ENCODE peak calls at places on chromosomes 2 and 18, in nine cellular contexts. G is A549, V is transverse colon, P is tibial nerve, K is heart left ventricle, N is Peyer's patch, L is prostate gland, W is ovary, I is K562. Y is an unnamed sample. For H3K4me1, the result is how much of the 10 kb centered on the place peaks cover.

GRCh38 chr2:130366720-130367119 is 10.9 kb downstream of the PTPN18 start:
- DNase-seq in G (no peak), V (no peak), P (no peak), K (no peak), N (no peak), L (no peak), W (no peak), I (no peak), Y (no peak)

GRCh38 chr2:214577769-214578168 is 166.9 kb downstream of the VWC2L start:
- DNase-seq in G (no peak), V (no peak), P (no peak), K (no peak), N (no peak), L (no peak), W (no peak), I (no peak), Y (no peak)

GRCh38 chr2:137357641-137358040 is 592.3 kb downstream of the THSD7B start:
- DNase-seq in G (no peak), V (no peak), P (no peak), K (no peak), N (no peak), L (no peak), W (no peak), I (no peak), Y (no peak)

GRCh38 chr18:9065864-9066263 is 36.6 kb upstream of the NDUFV2 start:
- DNase-seq in G (no peak), V (no peak), P (no peak), K (no peak), N (no peak), L (no peak), W (no peak), I (no peak), Y (no peak)

GRCh38 chr2:138760693-138761092 is 19.5 kb downstream of the NXPH2 start:
- DNase-seq in G (no peak), V (no peak), P (no peak), K (no peak), N (no peak), L (no peak), W (no peak), I (no peak), Y (no peak)

GRCh38 chr2:126902152-126902835 is 3.6 kb downstream of the TEX51 start:
- DNase-seq in G (no peak), V (no peak), P (no peak), K (no peak), N (peak), L (no peak), W (no peak), I (no peak), Y (no peak)

GRCh38 chr18:13407484-13407883 is 188.9 kb downstream of the LDLRAD4 start:
- DNase-seq in G (no peak), V (no peak), P (no peak), K (no peak), N (no peak), L (no peak), W (no peak), I (no peak), Y (no peak)

GRCh38 chr2:224937887-224938286 is 104.4 kb downstream of the DOCK10 start:
- DNase-seq in G (no peak), V (no peak), P (no peak), K (no peak), N (no peak), L (no peak), W (no peak), I (no peak), Y (no peak)

GRCh38 chr2:88024509-88024908 is 8.2 kb upstream of the RNU2-63P start:
- DNase-seq in G (no peak), V (no peak), P (no peak), K (no peak), N (no peak), L (no peak), W (no peak), I (no peak), Y (no peak)

GRCh38 chr2:222819722-222820333 is 41.0 kb upstream of the ACSL3 start:
- DNase-seq in G (no peak), V (no peak), P (no peak), K (no peak), N (no peak), L (no peak), W (no peak), I (no peak), Y (no peak)

GRCh38 chr2:176581557-176582150 is 312.4 kb downstream of the MTX2 start:
- DNase-seq in G (no peak), V (no peak), P (no peak), K (no peak), N (no peak), L (no peak), W (no peak), I (no peak), Y (no peak)

GRCh38 chr2:127626175-127626574 is 19.8 kb upstream of the GPR17 start:
- DNase-seq in G (no peak), V (peak), P (no peak), K (peak), N (peak), L (no peak), W (no peak), I (no peak), Y (no peak)

GRCh38 chr2:2180446-2180845 is 150.6 kb downstream of the MYT1L start:
- DNase-seq in G (no peak), V (no peak), P (no peak), K (no peak), N (no peak), L (no peak), W (no peak), I (no peak), Y (no peak)

GRCh38 chr2:188599140-188599539 is 307.5 kb downstream of the GULP1 start:
- DNase-seq in G (peak), V (no peak), P (no peak), K (no peak), N (no peak), L (no peak), W (no peak), I (no peak), Y (no peak)

GRCh38 chr18:79791141-79791972 is 6.4 kb upstream of the KCNG2 start:
- DNase-seq in G (peak), V (peak), P (peak), K (peak), N (no peak), L (peak), W (peak), I (no peak), Y (no peak)

GRCh38 chr18:71239111-71239624 is 950.3 kb downstream of the SOCS6 start:
- DNase-seq in G (no peak), V (no peak), P (no peak), K (no peak), N (no peak), L (no peak), W (no peak), I (no peak), Y (no peak)

GRCh38 chr2:17257194-17257909 is 260.9 kb downstream of the RAD51AP2 start:
- DNase-seq in G (no peak), V (no peak), P (no peak), K (no peak), N (no peak), L (no peak), W (no peak), I (no peak), Y (no peak)

GRCh38 chr2:24863636-24864035 is 56.4 kb downstream of the ADCY3 start:
- DNase-seq in G (no peak), V (no peak), P (no peak), K (no peak), N (no peak), L (no peak), W (no peak), I (no peak), Y (no peak)

GRCh38 chr18:53941601-53942335 is 282.7 kb downstream of the MBD2 start:
- DNase-seq in G (peak), V (no peak), P (no peak), K (no peak), N (no peak), L (no peak), W (no peak), I (no peak), Y (no peak)

GRCh38 chr2:216300921-216301320 is 71.4 kb downstream of the MARCHF4 start:
- DNase-seq in G (no peak), V (no peak), P (no peak), K (no peak), N (no peak), L (no peak), W (no peak), I (no peak), Y (no peak)

GRCh38 chr18:32213693-32214092 is 23.9 kb downstream of the MEP1B start:
- DNase-seq in G (no peak), V (no peak), P (no peak), K (no peak), N (no peak), L (no peak), W (no peak), I (no peak), Y (no peak)

GRCh38 chr2:100881629-100882028 is 61.7 kb downstream of the NPAS2 start:
- DNase-seq in G (no peak), V (no peak), P (no peak), K (no peak), N (no peak), L (no peak), W (no peak), I (no peak), Y (no peak)

GRCh38 chr2:240932001-240932723 is 26.0 kb downstream of the CROCC2 start:
- DNase-seq in G (no peak), V (peak), P (no peak), K (peak), N (peak), L (no peak), W (peak), I (no peak), Y (no peak)

GRCh38 chr2:152426801-152427200 is 91.8 kb downstream of the FMNL2 start:
- DNase-seq in G (no peak), V (no peak), P (no peak), K (no peak), N (no peak), L (no peak), W (no peak), I (no peak), Y (no peak)

GRCh38 chr2:198657520-198658121 is 800.1 kb downstream of the SATB2 start:
- DNase-seq in G (peak), V (peak), P (no peak), K (no peak), N (no peak), L (no peak), W (no peak), I (peak), Y (no peak)

GRCh38 chr2:123077101-123077500 is 948.0 kb upstream of the CNTNAP5 start:
- DNase-seq in G (no peak), V (no peak), P (no peak), K (no peak), N (no peak), L (no peak), W (no peak), I (no peak), Y (no peak)

GRCh38 chr2:114812261-114812660 is 369.8 kb downstream of the DPP10 start:
- DNase-seq in G (peak), V (no peak), P (no peak), K (no peak), N (no peak), L (no peak), W (no peak), I (no peak), Y (no peak)

GRCh38 chr2:232779465-232779864 is 3.1 kb upstream of the KCNJ13 start:
- DNase-seq in G (no peak), V (no peak), P (no peak), K (no peak), N (no peak), L (no peak), W (no peak), I (no peak), Y (no peak)

GRCh38 chr2:172178035-172178434 is 75.3 kb upstream of the DLX2 start:
- DNase-seq in G (no peak), V (no peak), P (no peak), K (no peak), N (no peak), L (no peak), W (no peak), I (no peak), Y (no peak)

GRCh38 chr18:79599503-79599931 is 80.1 kb upstream of the CTDP1 start:
- DNase-seq in G (peak), V (peak), P (no peak), K (peak), N (peak), L (peak), W (peak), I (no peak), Y (no peak)

GRCh38 chr18:76445741-76446232 is 49.3 kb downstream of the ZNF516 start:
- DNase-seq in G (no peak), V (no peak), P (no peak), K (no peak), N (peak), L (no peak), W (no peak), I (no peak), Y (no peak)

GRCh38 chr18:73920033-73920432 is 227.6 kb downstream of the FBXO15 start:
- DNase-seq in G (no peak), V (no peak), P (no peak), K (no peak), N (no peak), L (no peak), W (no peak), I (no peak), Y (no peak)

GRCh38 chr2:121771976-121772742 is 16.7 kb downstream of the TSN start:
- DNase-seq in G (no peak), V (no peak), P (no peak), K (no peak), N (no peak), L (no peak), W (no peak), I (no peak), Y (no peak)

DNA sequence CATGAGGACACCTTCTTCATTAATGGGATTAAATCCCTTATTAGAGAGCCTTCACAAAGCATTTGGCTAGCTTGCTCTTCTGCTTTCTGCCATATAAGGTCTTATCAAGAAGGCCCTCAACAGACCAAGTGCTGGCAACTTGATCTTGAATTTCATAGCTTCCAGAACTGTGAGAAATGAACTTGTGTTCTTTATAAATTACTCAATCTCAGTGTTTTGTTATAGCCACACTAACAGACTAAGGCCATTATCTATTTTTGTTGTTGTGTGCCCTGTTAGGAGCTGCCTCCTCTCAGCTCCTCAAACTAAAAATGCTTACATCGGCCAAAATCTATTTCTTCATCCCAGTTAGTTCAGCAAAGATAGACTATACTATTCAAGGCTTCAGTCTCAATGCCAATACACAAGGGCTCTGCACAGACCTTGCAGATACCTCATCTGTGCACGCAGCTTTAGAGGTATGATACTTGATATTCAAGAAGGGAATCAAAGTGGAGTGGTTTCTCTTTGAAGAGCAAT is 182.9 kb downstream of the GPD2 start:
- DNase-seq in G (no peak), V (no peak), P (no peak), K (no peak), N (no peak), L (no peak), W (no peak), I (no peak), Y (no peak)
- H3K27ac ChIP-seq in G (no peak), V (no peak), P (no peak), K (no peak), N (no peak), L (no peak), W (no peak), I (no peak), Y (no peak)

GRCh38 chr2:111120253-111121027 is at the start of gene BCL2L11:
- DNase-seq in G (peak), V (peak), P (peak), K (peak), N (peak), L (peak), W (peak), I (peak), Y (peak)
- TF ChIP-seq POLR2A in G (peak), V (peak), P (peak), K (peak), N (peak), L (peak), W (peak), I (peak), Y (no peak)

DNA sequence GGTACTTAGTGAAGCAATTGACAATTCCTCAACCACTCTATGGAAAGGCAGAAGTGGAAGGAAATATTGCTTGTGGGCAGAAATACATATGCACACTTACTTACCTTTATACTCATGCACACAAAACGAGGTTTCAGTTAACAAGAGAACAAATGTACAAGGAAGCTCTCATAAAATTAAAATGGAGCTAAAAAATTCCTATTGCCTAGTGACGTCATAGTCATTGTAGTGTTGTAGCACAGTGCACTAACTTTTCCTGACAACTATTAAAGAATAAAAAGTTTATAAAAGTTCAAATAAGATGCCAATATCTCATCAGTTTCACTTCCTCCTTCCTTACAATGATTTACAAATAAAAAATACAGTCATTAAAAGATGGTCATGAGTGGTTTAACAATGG is 1161.9 kb upstream of the NRXN1 start:
- DNase-seq in G (no peak), V (no peak), P (no peak), K (no peak), N (no peak), L (no peak), W (no peak), I (no peak), Y (no peak)
- H3K4me1 ChIP-seq in G (under half), V (under half), P (under half), K (under half), N (under half), L (under half), W (under half), I (under half), Y (under half)

GRCh38 chr2:182447163-182447562 is 20.3 kb upstream of the PDE1A start:
- DNase-seq in G (no peak), V (no peak), P (no peak), K (no peak), N (no peak), L (no peak), W (no peak), I (no peak), Y (no peak)
- H3K27ac ChIP-seq in G (no peak), V (no peak), P (peak), K (no peak), N (no peak), L (no peak), W (no peak), I (no peak), Y (no peak)

GRCh38 chr2:68733365-68733764 is 1.2 kb upstream of the ARHGAP25 start:
- DNase-seq in G (no peak), V (no peak), P (no peak), K (no peak), N (no peak), L (no peak), W (no peak), I (no peak), Y (no peak)

GRCh38 chr2:68736086-68736485 is 1.5 kb downstream of the ARHGAP25 start:
- DNase-seq in G (no peak), V (no peak), P (no peak), K (no peak), N (no peak), L (no peak), W (no peak), I (no peak), Y (no peak)

GRCh38 chr2:68732533-68732932 is 2.1 kb upstream of the ARHGAP25 start:
- DNase-seq in G (no peak), V (no peak), P (no peak), K (no peak), N (no peak), L (no peak), W (no peak), I (no peak), Y (no peak)

GRCh38 chr2:68734176-68734575 is 435 bp upstream of the ARHGAP25 start:
- DNase-seq in G (no peak), V (no peak), P (no peak), K (no peak), N (no peak), L (no peak), W (no peak), I (no peak), Y (no peak)

GRCh38 chr2:68734688-68735525 is at the start of gene ARHGAP25:
- DNase-seq in G (no peak), V (peak), P (peak), K (no peak), N (peak), L (no peak), W (no peak), I (no peak), Y (no peak)
- TF ChIP-seq POLR2A in G (no peak), V (peak), P (peak), K (no peak), N (peak), L (no peak), W (no peak), I (no peak), Y (peak)

GRCh38 chr2:36706021-36706328 is 9.5 kb downstream of the VIT start:
- DNase-seq in G (no peak), V (no peak), P (peak), K (no peak), N (no peak), L (no peak), W (peak), I (no peak), Y (no peak)
- H3K4me1 ChIP-seq in G (under half), V (under half), P (half or more), K (under half), N (under half), L (under half), W (under half), I (under half), Y (under half)

DNA sequence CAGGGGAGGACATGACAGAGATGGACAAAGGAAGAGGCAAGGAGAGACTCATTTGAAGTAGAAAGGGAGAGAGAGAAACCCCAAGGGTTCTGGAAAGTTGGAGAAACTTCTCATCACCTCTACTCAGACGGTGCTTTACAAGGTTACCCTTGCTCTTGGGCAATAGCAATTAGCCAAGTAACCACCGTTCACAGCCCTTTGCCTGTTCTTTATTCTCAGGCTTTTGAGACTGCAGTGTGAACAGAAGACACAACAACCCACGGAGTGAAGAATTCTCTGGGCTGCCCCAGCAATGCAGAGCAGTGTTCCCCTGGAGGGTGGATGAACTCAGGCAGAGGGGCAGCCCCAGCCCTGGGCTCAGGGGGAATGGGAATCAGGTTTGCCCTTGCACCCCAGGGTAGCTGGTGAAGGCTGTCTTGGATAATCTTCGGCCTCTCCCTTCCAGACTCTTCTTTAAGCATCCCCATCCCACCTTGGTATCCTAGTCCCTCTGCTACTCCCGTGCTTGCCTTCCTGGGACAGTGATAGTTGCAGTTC is 69.1 kb downstream of the MCFD2 start:
- DNase-seq in G (no peak), V (no peak), P (no peak), K (no peak), N (no peak), L (no peak), W (no peak), I (no peak), Y (no peak)
- H3K27ac ChIP-seq in G (peak), V (peak), P (peak), K (peak), N (peak), L (peak), W (peak), I (no peak), Y (peak)

GRCh38 chr18:64474751-64475150 is 325.9 kb upstream of the LINC00305 start:
- DNase-seq in G (no peak), V (no peak), P (no peak), K (no peak), N (no peak), L (no peak), W (peak), I (no peak), Y (no peak)

DNA sequence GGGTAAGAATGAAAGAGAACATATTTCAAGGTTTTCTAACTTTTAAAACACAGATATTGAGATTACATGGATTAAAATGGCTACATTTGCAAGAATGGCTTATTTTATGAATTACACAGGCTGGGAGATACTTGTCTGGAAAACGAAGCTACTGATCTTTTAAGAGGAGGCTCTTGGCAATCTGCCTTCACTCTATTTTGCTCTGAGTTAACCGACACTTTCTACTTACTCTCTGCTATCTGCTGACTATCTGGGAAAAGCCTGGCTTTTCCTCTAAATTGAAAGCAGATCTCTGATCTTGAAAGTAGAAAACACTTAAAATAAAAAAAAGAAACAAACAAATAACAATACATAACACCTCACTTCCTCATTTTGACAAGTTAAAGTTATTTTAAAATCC is 325.4 kb upstream of the LINC00305 start:
- DNase-seq in G (no peak), V (no peak), P (no peak), K (no peak), N (no peak), L (no peak), W (no peak), I (no peak), Y (no peak)
- TF ChIP-seq POLR2A in G (no peak), V (no peak), P (no peak), K (no peak), N (no peak), L (no peak), W (no peak), I (no peak), Y (no peak)

GRCh38 chr2:23824777-23825212 is 102.1 kb downstream of the ATAD2B start:
- DNase-seq in G (peak), V (no peak), P (peak), K (no peak), N (no peak), L (peak), W (no peak), I (peak), Y (no peak)
- H3K4me1 ChIP-seq in G (under half), V (under half), P (under half), K (under half), N (under half), L (under half), W (under half), I (under half), Y (under half)

Y was measured in esophagus squamous epithelium.